ENCODE peak calls at places on chromosomes 12 and 14, in five cellular contexts. Y is psoas muscle, E is SK-N-SH, G is prostate gland, N is spleen. J is an unnamed sample. For H3K4me1, the result is how much of the 10 kb centered on the place peaks cover.

GRCh38 chr14:22955702-22956575 is 951 bp downstream of the HAUS4 start:
- DNase-seq in Y (no peak), E (no peak), G (no peak), N (no peak), J (no peak)

GRCh38 chr12:64220046-64220445 is 2.0 kb downstream of the KICS2 start:
- DNase-seq in Y (no peak), E (no peak), G (no peak), N (no peak), J (no peak)

GRCh38 chr12:93403988-93404803 is 26.5 kb downstream of the NUDT4 start:
- DNase-seq in Y (no peak), E (no peak), G (no peak), N (no peak), J (no peak)

GRCh38 chr14:79011091-79011919 is 841.1 kb downstream of the NRXN3 start:
- DNase-seq in Y (no peak), E (peak), G (peak), N (no peak), J (peak)

GRCh38 chr14:20516921-20517320 is 11.6 kb downstream of the RNASE10 start:
- DNase-seq in Y (no peak), E (no peak), G (no peak), N (no peak), J (no peak)

GRCh38 chr12:13152281-13152680 is 44.2 kb upstream of the EMP1 start:
- DNase-seq in Y (peak), E (no peak), G (no peak), N (no peak), J (no peak)

GRCh38 chr12:1657616-1658167 is 28.7 kb downstream of the WNT5B start:
- DNase-seq in Y (no peak), E (no peak), G (no peak), N (no peak), J (no peak)

GRCh38 chr12:109018276-109018675 is 2.6 kb downstream of the SVOP start:
- DNase-seq in Y (no peak), E (no peak), G (no peak), N (no peak), J (no peak)

GRCh38 chr12:29796823-29797263 is 13.1 kb upstream of the TMTC1 start:
- DNase-seq in Y (no peak), E (no peak), G (peak), N (no peak), J (no peak)

GRCh38 chr12:25994252-25994651 is 35.8 kb downstream of the RASSF8 start:
- DNase-seq in Y (no peak), E (no peak), G (no peak), N (no peak), J (no peak)

GRCh38 chr12:49060237-49061156 is at the start of gene KMT2D:
- DNase-seq in Y (peak), E (peak), G (peak), N (peak), J (peak)
- TF ChIP-seq CTCF in Y (peak), E (peak), G (peak), N (peak), J (no peak)

DNA sequence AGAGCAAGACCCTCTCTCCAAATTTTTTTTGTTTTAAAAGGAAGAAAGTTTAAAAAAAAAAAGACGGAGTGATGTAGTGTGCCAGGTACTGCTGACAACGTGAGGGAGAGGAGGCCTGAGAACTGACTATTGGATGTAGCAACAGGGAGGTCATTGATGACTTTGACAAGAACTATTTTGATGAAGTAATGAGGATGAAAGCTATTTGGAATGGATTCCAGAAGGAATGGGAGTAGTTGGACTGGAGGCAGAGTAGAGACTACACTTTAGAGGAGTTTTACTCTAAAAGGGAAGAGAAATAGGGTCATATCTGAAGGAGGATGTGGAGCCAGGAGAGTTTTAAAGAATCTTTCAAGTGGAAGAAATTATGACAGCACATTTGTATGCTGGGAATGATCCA is 27.8 kb upstream of the SLC38A2 start:
- DNase-seq in Y (no peak), E (no peak), G (no peak), N (no peak), J (no peak)
- H3K27ac ChIP-seq in Y (no peak), E (no peak), G (no peak), N (no peak), J (peak)

GRCh38 chr14:54172562-54172961 is 215.9 kb upstream of the BMP4 start:
- DNase-seq in Y (no peak), E (no peak), G (no peak), N (no peak), J (no peak)
- H3K4me1 ChIP-seq in Y (under half), E (under half), G (under half), N (under half), J (under half)

GRCh38 chr12:19574606-19575005 is 135.3 kb downstream of the AEBP2 start:
- DNase-seq in Y (no peak), E (peak), G (no peak), N (no peak), J (no peak)
- TF ChIP-seq CTCF in Y (no peak), E (peak), G (no peak), N (no peak), J (no peak)

GRCh38 chr14:95660550-95661515 is 25.4 kb upstream of the TCL1B start:
- DNase-seq in Y (no peak), E (peak), G (no peak), N (no peak), J (no peak)
- H3K27ac ChIP-seq in Y (no peak), E (no peak), G (no peak), N (no peak), J (no peak)

GRCh38 chr12:24491968-24492367 is 456.9 kb downstream of the BCAT1 start:
- DNase-seq in Y (no peak), E (no peak), G (no peak), N (no peak), J (no peak)
- H3K4me1 ChIP-seq in Y (under half), E (under half), G (under half), N (under half), J (under half)

J was measured in RWPE2.